ENCODE peak calls at places on chromosomes 12 and 14, in nine cellular contexts. Y is memory B cell, G is endodermal cell, N is HEK293T, E is retina, V is tibial artery, X is Daoy, C is mammary epithelial cell, R is mesendoderm. T is an unnamed sample.

GRCh38 chr14:94009767-94010166 is 12.7 kb downstream of the CCDC197 start:
- DNase-seq in G (no peak), C (peak), X (peak), V (no peak), R (no peak), N (no peak), Y (no peak), E (no peak), T (peak)

GRCh38 chr12:87274594-87275245 is 754.5 kb downstream of the C12orf50 start:
- DNase-seq in R (peak), C (peak), G (no peak), N (peak), Y (no peak), V (no peak), X (peak), E (no peak), T (peak)

GRCh38 chr12:115457798-115458197 is 773.8 kb upstream of the TBX3 start:
- DNase-seq in V (no peak), R (peak), Y (no peak), N (no peak), E (no peak), G (no peak), X (no peak), C (no peak), T (no peak)

GRCh38 chr12:57110189-57111045 is 745 bp downstream of the STAT6 start:
- DNase-seq in X (peak), N (peak), V (peak), R (peak), G (peak), C (peak), E (peak), Y (peak), T (no peak)

GRCh38 chr14:72788255-72788654 is 105.6 kb downstream of the DPF3 start:
- DNase-seq in V (no peak), R (no peak), Y (no peak), E (no peak), X (no peak), C (no peak), G (no peak), N (no peak), T (no peak)

GRCh38 chr14:55136241-55136640 is 7.2 kb downstream of the LGALS3 start:
- DNase-seq in X (no peak), R (no peak), G (no peak), V (no peak), E (no peak), Y (no peak), N (no peak), C (peak), T (no peak)

GRCh38 chr12:75478395-75478794 is 2.2 kb upstream of the GLIPR1 start:
- DNase-seq in C (peak), G (no peak), R (no peak), E (no peak), N (no peak), X (no peak), Y (no peak), V (no peak), T (no peak)

GRCh38 chr14:44767646-44768173 is 194.0 kb downstream of the KLHL28 start:
- DNase-seq in V (no peak), C (no peak), E (no peak), G (peak), N (peak), Y (no peak), R (peak), X (peak), T (no peak)

GRCh38 chr14:77099425-77100167 is 1.5 kb downstream of the CIPC start:
- DNase-seq in V (no peak), X (peak), G (no peak), N (peak), R (peak), E (no peak), C (peak), Y (no peak), T (peak)